ENCODE peak calls at places on chromosomes 12 and 14, in five cellular contexts. C, F, B, J and N are unnamed samples.

GRCh38 chr14:64649383-64649998 is 54.7 kb upstream of the PLEKHG3 start:
- DNase-seq in J (no peak), C (no peak), B (peak; percentile 88), F (peak; percentile 73), N (no peak)

GRCh38 chr14:93538411-93538810 is 107.7 kb downstream of the UNC79 start:
- DNase-seq in B (no peak), F (peak; percentile 73), C (peak; percentile 2), J (no peak), N (no peak)

GRCh38 chr14:91523972-91524371 is 13.9 kb upstream of the PPP4R3A start:
- DNase-seq in C (no peak), F (peak; percentile 50), J (no peak), B (no peak), N (no peak)

GRCh38 chr12:5503774-5504173 is 71.9 kb downstream of the NTF3 start:
- DNase-seq in B (peak; percentile 58), J (no peak), F (no peak), C (no peak), N (no peak)

GRCh38 chr12:11953523-11953922 is 117.2 kb upstream of the BCL2L14 start:
- DNase-seq in C (no peak), J (no peak), F (no peak), B (no peak), N (no peak)

GRCh38 chr12:50845021-50845647 is 2.4 kb downstream of the TMPRSS12 start:
- DNase-seq in F (no peak), C (peak; percentile 33), B (no peak), J (no peak), N (no peak)

GRCh38 chr14:85766295-85766694 is 236.4 kb downstream of the FLRT2 start:
- DNase-seq in F (no peak), C (no peak), B (no peak), J (no peak), N (no peak)

GRCh38 chr12:50725011-50725899 is 38.6 kb upstream of the ATF1 start:
- DNase-seq in J (no peak), C (peak; percentile 35), B (no peak), F (no peak), N (no peak)

GRCh38 chr12:49974231-49974675 is 1.5 kb downstream of the AQP6 start:
- DNase-seq in F (peak; percentile 84), C (peak; percentile 64), B (peak; percentile 93), J (peak; percentile 54), N (no peak)

GRCh38 chr12:94874086-94874985 is 129.2 kb downstream of the NDUFA12 start:
- DNase-seq in J (no peak), F (peak; percentile 55), C (no peak), B (no peak), N (no peak)

GRCh38 chr14:20998674-20999366 is at the start of gene SLC39A2:
- DNase-seq in B (no peak), J (peak; percentile 72), C (peak; percentile 60), F (peak; percentile 92), N (no peak)

GRCh38 chr12:52005903-52006703 is 643 bp upstream of the TAMALIN start:
- DNase-seq in C (no peak), J (no peak), F (peak; percentile 86), B (peak; percentile 87), N (no peak)

GRCh38 chr14:81344461-81345160 is 55.5 kb downstream of the STON2 start:
- DNase-seq in F (no peak), C (no peak), J (no peak), B (no peak), N (no peak)
- H3K27ac ChIP-seq in F (no peak overlapping the region), C (no peak overlapping the region), J (no peak overlapping the region), B (no peak overlapping the region), N (no peak overlapping the region)

GRCh38 chr14:42441615-42442014 is 834.9 kb downstream of the LRFN5 start:
- DNase-seq in B (no peak), J (no peak), F (no peak), C (no peak), N (no peak)

DNA sequence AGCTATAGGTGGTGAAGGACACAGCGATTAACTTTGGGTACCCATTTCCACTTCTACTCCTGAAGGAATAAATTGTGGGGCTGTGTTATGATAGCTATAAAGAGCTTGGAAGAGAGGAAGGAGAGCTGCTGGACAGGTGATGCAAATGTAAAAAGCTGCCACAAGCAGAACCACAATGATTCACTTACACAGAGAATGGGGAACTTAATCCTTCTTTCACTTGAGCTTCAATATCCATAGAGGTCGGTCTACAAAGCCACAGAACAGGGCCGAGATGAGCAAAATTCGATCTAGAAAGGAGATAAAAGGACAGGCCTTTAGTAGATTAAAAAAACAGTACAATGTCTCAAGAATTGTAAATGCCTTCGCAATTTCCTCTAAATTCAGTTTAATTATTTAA is 831.1 kb downstream of the LRFN5 start:
- DNase-seq in J (no peak), B (no peak), C (no peak), F (no peak), N (no peak)
- H3K4me3 ChIP-seq in J (no peak overlapping the region), B (no peak overlapping the region), C (no peak overlapping the region), F (no peak overlapping the region), N (no peak overlapping the region)

DNA sequence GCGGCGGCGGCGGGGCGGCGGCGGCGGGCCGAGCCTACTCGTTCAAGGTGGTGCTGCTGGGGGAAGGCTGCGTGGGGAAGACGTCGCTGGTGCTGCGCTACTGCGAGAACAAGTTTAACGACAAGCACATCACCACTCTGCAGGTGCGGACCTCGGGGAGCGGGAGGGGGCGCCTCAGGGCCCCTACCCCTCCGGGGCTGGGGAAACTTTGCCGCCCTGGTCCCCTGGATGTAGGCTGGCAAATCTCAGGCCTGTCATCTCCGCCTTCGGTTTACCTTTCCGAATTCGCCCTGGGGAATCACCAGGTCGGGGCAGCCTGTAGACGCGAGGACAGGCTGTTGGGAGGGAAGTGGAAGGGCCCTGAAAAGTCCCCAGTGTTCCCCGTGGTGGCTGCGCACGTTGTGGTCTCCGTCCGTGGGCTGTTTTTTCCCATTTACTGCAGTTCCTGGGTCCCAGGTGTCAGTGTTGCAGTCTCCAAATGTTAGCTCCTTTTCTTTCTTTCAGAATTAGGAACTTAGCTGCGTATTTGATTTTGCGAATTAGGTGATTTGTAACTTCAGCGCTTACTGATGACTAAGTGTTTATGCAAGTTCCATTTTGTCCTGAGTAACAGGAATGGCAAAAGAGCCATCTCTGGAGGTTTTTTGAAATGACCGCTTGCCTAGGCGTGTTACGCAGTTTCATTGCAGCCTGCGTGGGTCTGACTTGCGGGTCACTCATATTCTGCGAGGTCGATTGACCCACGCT is 656 bp downstream of the RAB21 start:
- DNase-seq in J (peak; percentile 45), B (peak; percentile 77), C (peak; percentile 73), F (no peak), N (no peak)
- H3K27ac ChIP-seq in J (peak overlapping the region; percentile 93), B (peak overlapping the region; percentile 97), C (peak overlapping the region; percentile 70), F (no peak overlapping the region), N (peak overlapping the region; percentile 59)

GRCh38 chr12:62466018-62466595 is 519 bp upstream of the MON2 start:
- DNase-seq in B (peak; percentile 72), F (peak; percentile 80), J (peak; percentile 34), C (peak; percentile 32), N (no peak)

GRCh38 chr12:62469704-62470103 is 3.1 kb downstream of the MON2 start:
- DNase-seq in J (no peak), B (no peak), F (no peak), C (no peak), N (no peak)

GRCh38 chr12:62466596-62467411 is at the start of gene MON2:
- DNase-seq in F (peak; percentile 96), J (peak; percentile 71), C (peak; percentile 78), B (peak; percentile 92), N (peak; percentile 83)

GRCh38 chr12:62468935-62469334 is 2.3 kb downstream of the MON2 start:
- DNase-seq in F (no peak), J (no peak), C (no peak), B (no peak), N (no peak)

DNA sequence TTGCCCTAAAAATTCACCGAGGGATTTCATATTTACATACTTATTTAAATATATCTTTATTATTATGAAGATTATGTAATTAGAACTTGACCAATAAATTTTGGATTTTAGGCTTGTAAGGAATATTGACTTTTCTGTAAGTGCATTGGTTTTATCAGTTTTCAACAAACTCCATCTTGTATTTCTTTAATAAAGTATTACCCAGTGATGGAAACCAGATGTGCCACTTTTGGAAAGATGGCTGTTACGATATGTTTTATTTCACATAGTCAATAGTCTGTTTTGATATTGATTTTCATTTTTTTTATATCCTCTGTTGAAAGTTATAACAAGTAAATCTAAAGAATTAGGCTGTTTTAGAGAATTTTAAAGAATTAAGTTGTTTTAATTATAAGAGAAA is 1.8 kb downstream of the MON2 start:
- DNase-seq in C (no peak), J (no peak), F (no peak), B (no peak), N (no peak)
- H3K4me3 ChIP-seq in C (no peak overlapping the region), J (peak overlapping the region; percentile 98), F (peak overlapping the region; percentile 98), B (no peak overlapping the region), N (peak overlapping the region; percentile 86)

DNA sequence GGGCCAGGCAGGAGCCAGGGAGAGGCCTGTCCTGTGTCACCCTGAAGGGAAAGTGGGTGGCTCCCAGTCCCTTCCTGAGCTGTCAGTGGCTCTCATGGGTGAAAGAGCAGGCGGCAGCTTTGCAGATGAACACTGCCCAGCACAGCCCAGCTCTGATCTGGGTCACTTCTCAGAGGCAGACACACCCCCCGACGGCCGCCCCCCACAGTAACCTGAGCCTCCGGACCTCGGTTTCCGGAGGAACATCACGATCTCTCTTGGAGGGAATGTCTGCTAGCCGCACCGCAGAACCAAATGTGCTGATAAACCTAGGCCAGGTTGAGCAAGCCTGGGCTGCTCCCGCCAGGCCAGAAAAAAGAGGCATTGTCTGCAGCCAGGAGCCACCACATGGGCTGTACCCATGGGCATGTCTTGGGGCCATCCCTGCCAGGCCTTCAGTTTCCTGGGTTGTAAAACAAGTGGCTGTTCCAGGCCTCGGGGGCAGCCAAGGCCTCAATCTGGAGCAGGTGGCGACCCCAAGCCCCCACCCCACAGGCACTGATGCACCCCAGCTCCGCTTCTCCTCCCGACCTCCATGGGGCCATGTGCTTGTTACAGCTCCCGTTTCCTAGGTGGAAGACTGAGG is 57.6 kb downstream of the NCOR2 start:
- DNase-seq in C (peak; percentile 70), B (peak; percentile 91), J (peak; percentile 81), F (no peak), N (peak; percentile 86)
- H3K27ac ChIP-seq in C (no peak overlapping the region), B (peak overlapping the region; percentile 83), J (peak overlapping the region; percentile 58), F (peak overlapping the region; percentile 12), N (peak overlapping the region; percentile 97)